ENCODE peak calls at places on chromosome 13, in six cellular contexts. V is ovary, C is neural progenitor cell, E is Peyer's patch, S is upper lobe of left lung, Z is cardiac muscle cell. G is an unnamed sample.

GRCh38 chr13:96273196-96273595 is 183.3 kb downstream of the HS6ST3 start:
- DNase-seq in V (no peak), C (no peak), E (no peak), S (no peak), Z (no peak), G (no peak)

GRCh38 chr13:47665041-47665440 is 336.0 kb downstream of the SUCLA2 start:
- DNase-seq in V (no peak), C (peak), E (no peak), S (no peak), Z (no peak), G (no peak)

GRCh38 chr13:103134271-103134670 is 68.1 kb upstream of the SLC10A2 start:
- DNase-seq in V (no peak), C (no peak), E (no peak), S (no peak), Z (no peak), G (no peak)

GRCh38 chr13:41611385-41611784 is 154.0 kb downstream of the RGCC start:
- DNase-seq in V (no peak), C (no peak), E (no peak), S (no peak), Z (no peak), G (no peak)

GRCh38 chr13:101695870-101696516 is 243.5 kb downstream of the ITGBL1 start:
- DNase-seq in V (no peak), C (no peak), E (no peak), S (no peak), Z (no peak), G (no peak)

GRCh38 chr13:30338331-30338851 is 31.0 kb upstream of the KATNAL1 start:
- DNase-seq in V (no peak), C (no peak), E (no peak), S (no peak), Z (no peak), G (no peak)

GRCh38 chr13:26412263-26412662 is 145.2 kb upstream of the WASF3 start:
- DNase-seq in V (no peak), C (no peak), E (no peak), S (no peak), Z (peak), G (no peak)

GRCh38 chr13:73245271-73245670 is 186.5 kb downstream of the KLF5 start:
- DNase-seq in V (no peak), C (no peak), E (no peak), S (no peak), Z (no peak), G (no peak)

GRCh38 chr13:27339299-27339698 is 68.7 kb downstream of the RASL11A start:
- DNase-seq in V (no peak), C (peak), E (peak), S (no peak), Z (peak), G (no peak)

GRCh38 chr13:61413572-61413971 is 2.1 kb downstream of the PCDH20 start:
- DNase-seq in V (no peak), C (peak), E (no peak), S (no peak), Z (no peak), G (no peak)

GRCh38 chr13:26605845-26606244 is 48.4 kb downstream of the WASF3 start:
- DNase-seq in V (no peak), C (peak), E (no peak), S (no peak), Z (no peak), G (no peak)

GRCh38 chr13:99991806-99992242 is 10.2 kb downstream of the ZIC2 start:
- DNase-seq in V (no peak), C (peak), E (no peak), S (no peak), Z (no peak), G (no peak)

GRCh38 chr13:23505007-23505406 is 65.2 kb upstream of the TNFRSF19 start:
- DNase-seq in V (no peak), C (no peak), E (no peak), S (no peak), Z (peak), G (no peak)

GRCh38 chr13:67238277-67238859 is 8.2 kb upstream of the PCDH9 start:
- DNase-seq in V (no peak), C (no peak), E (no peak), S (no peak), Z (peak), G (no peak)

GRCh38 chr13:50509771-50510441 is 333.6 kb downstream of the DLEU7 start:
- DNase-seq in V (no peak), C (no peak), E (no peak), S (no peak), Z (peak), G (no peak)

GRCh38 chr13:97348569-97349100 is 85.3 kb upstream of the RAP2A start:
- DNase-seq in V (no peak), C (no peak), E (no peak), S (no peak), Z (no peak), G (no peak)

GRCh38 chr13:84605927-84606326 is 723.7 kb upstream of the SLITRK1 start:
- DNase-seq in V (no peak), C (no peak), E (no peak), S (no peak), Z (no peak), G (no peak)

GRCh38 chr13:41061075-41061913 is at the start of gene WBP4:
- DNase-seq in V (peak), C (peak), E (peak), S (peak), Z (peak), G (peak)

GRCh38 chr13:27977476-27978300 is 8.6 kb upstream of the CDX2 start:
- DNase-seq in V (no peak), C (peak), E (no peak), S (no peak), Z (no peak), G (no peak)

GRCh38 chr13:34696296-34696695 is 245.8 kb upstream of the NBEA start:
- DNase-seq in V (no peak), C (no peak), E (no peak), S (no peak), Z (no peak), G (no peak)

GRCh38 chr13:42594577-42595571 is 20.9 kb downstream of the TNFSF11 start:
- DNase-seq in V (peak), C (peak), E (peak), S (peak), Z (peak), G (no peak)

GRCh38 chr13:48879854-48880253 is 95.9 kb upstream of the FNDC3A start:
- DNase-seq in V (no peak), C (no peak), E (no peak), S (no peak), Z (no peak), G (no peak)

GRCh38 chr13:98801626-98802418 is 49.4 kb upstream of the SLC15A1 start:
- DNase-seq in V (no peak), C (no peak), E (no peak), S (no peak), Z (no peak), G (no peak)

GRCh38 chr13:99228737-99229691 is 28.4 kb downstream of the UBAC2 start:
- DNase-seq in V (no peak), C (no peak), E (no peak), S (no peak), Z (no peak), G (no peak)

GRCh38 chr13:50257646-50258045 is 242.4 kb downstream of the KCNRG start:
- DNase-seq in V (no peak), C (no peak), E (no peak), S (no peak), Z (no peak), G (no peak)

GRCh38 chr13:110555601-110556223 is 5.8 kb downstream of the RAB20 start:
- DNase-seq in V (no peak), C (no peak), E (peak), S (peak), Z (no peak), G (peak)

GRCh38 chr13:102648046-102648445 is 46.8 kb downstream of the METTL21C start:
- DNase-seq in V (no peak), C (no peak), E (no peak), S (no peak), Z (no peak), G (no peak)

GRCh38 chr13:96898855-96899254 is 95.4 kb downstream of the OXGR1 start:
- DNase-seq in V (no peak), C (peak), E (no peak), S (no peak), Z (no peak), G (no peak)

GRCh38 chr13:98496239-98496668 is 80.7 kb downstream of the STK24 start:
- DNase-seq in V (no peak), C (no peak), E (no peak), S (no peak), Z (no peak), G (no peak)

GRCh38 chr13:75430618-75431209 is 51.3 kb downstream of the TBC1D4 start:
- DNase-seq in V (no peak), C (no peak), E (no peak), S (no peak), Z (no peak), G (no peak)

GRCh38 chr13:20297181-20297580 is 65.1 kb upstream of the GJB6 start:
- DNase-seq in V (no peak), C (no peak), E (no peak), S (no peak), Z (no peak), G (no peak)

GRCh38 chr13:20306039-20306438 is 73.9 kb upstream of the GJB6 start:
- DNase-seq in V (no peak), C (no peak), E (no peak), S (no peak), Z (no peak), G (no peak)

GRCh38 chr13:20305587-20305986 is 73.5 kb upstream of the GJB6 start:
- DNase-seq in V (no peak), C (no peak), E (no peak), S (no peak), Z (no peak), G (no peak)

GRCh38 chr13:20303636-20304035 is 71.5 kb upstream of the GJB6 start:
- DNase-seq in V (no peak), C (no peak), E (no peak), S (no peak), Z (no peak), G (no peak)

DNA sequence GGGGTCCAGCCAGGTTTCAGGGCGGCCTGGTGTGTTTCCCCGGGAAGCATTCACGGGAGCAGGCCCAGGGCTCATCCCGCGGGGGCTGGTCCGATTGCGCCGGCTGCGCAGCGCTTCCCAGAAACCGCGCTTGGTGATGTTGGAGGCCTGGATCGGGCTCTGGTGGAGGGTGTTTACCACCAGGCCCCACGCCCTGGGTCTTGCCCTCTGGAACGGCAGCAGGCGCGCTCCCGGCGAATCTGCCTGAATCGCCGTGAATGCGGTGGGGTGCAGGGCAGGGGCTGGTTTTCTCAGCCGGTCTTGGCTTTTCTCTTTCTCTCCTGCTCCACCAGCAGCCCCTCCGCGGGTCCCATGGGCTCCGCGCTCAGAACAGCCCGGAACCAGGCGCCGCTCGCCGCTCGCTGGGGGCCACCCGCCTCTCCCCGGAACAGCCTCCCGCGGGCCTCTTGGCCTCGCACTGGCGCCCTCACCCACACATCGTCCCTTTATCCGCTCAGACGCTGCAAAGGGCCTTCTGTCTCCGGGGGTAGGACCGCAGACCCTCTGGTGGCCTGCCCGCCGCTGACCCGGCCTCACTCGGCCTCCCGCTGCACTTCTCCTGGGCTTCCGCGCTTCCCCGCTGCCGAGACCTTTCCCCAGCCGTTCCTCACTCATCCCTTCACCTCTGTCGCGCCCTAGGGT is 69.4 kb upstream of the GJB6 start:
- DNase-seq in V (no peak), C (peak), E (no peak), S (no peak), Z (peak), G (no peak)
- H3K4me3 ChIP-seq in V (no peak), C (no peak), E (peak), S (no peak), Z (no peak), G (peak)

GRCh38 chr13:105774739-105775460 is 760.6 kb downstream of the EFNB2 start:
- DNase-seq in V (no peak), C (peak), E (no peak), S (no peak), Z (no peak), G (no peak)
- H3K27ac ChIP-seq in V (no peak), C (no peak), E (no peak), S (no peak), Z (no peak), G (no peak)

GRCh38 chr13:93233997-93234416 is 7.4 kb downstream of the GPC6 start:
- DNase-seq in V (no peak), C (peak), E (no peak), S (no peak), Z (no peak), G (no peak)

GRCh38 chr13:93230466-93230865 is 3.9 kb downstream of the GPC6 start:
- DNase-seq in V (no peak), C (no peak), E (no peak), S (no peak), Z (peak), G (no peak)

GRCh38 chr13:93235258-93236015 is 8.8 kb downstream of the GPC6 start:
- DNase-seq in V (no peak), C (no peak), E (no peak), S (no peak), Z (peak), G (no peak)

GRCh38 chr13:93231867-93232266 is 5.3 kb downstream of the GPC6 start:
- DNase-seq in V (no peak), C (no peak), E (no peak), S (no peak), Z (no peak), G (no peak)

GRCh38 chr13:93234459-93234858 is 7.9 kb downstream of the GPC6 start:
- DNase-seq in V (no peak), C (no peak), E (no peak), S (no peak), Z (no peak), G (no peak)
- H3K4me3 ChIP-seq in V (no peak), C (no peak), E (no peak), S (no peak), Z (no peak), G (no peak)

GRCh38 chr13:51742611-51743010 is 61.4 kb downstream of the DHRS12 start:
- DNase-seq in V (no peak), C (no peak), E (no peak), S (no peak), Z (no peak), G (no peak)

GRCh38 chr13:51734786-51735185 is 69.2 kb downstream of the DHRS12 start:
- DNase-seq in V (no peak), C (no peak), E (no peak), S (no peak), Z (no peak), G (no peak)

GRCh38 chr13:51739403-51740112 is 64.4 kb downstream of the DHRS12 start:
- DNase-seq in V (peak), C (no peak), E (no peak), S (no peak), Z (no peak), G (no peak)

GRCh38 chr13:51737609-51738008 is 66.4 kb downstream of the DHRS12 start:
- DNase-seq in V (no peak), C (no peak), E (no peak), S (no peak), Z (no peak), G (no peak)

DNA sequence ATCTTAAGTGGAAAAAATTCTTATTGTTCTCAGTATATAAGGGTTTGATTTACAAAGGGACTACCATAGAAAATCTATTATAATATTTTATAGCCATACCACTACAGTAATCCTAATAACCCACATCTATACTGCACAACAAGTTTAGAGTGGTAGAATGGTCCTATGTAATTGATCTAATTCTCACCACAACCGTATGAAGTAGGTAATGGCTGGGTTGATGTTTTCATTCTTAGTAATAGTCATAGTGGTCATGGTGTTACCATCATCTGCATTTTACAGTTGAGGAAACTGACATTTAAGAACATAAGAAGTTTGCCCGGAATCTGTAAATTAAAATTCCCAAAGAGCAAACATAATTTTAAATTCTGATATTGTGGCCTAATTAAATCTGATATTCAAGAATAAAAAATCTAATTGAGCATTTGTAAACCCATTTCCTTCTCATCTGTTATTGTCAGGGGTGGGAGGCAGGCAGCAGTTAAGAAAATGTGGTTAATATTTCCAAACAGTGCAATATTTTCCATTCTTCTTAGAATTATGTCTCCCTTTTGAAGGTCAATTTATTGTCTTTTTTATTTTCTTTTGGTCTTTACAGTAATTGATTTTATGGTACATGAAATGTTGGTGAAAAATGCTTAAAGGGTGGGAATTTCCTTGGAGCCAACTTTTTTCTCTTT is 65.6 kb downstream of the DHRS12 start:
- DNase-seq in V (no peak), C (no peak), E (no peak), S (no peak), Z (no peak), G (no peak)
- H3K27ac ChIP-seq in V (no peak), C (no peak), E (no peak), S (no peak), Z (no peak), G (peak)

DNA sequence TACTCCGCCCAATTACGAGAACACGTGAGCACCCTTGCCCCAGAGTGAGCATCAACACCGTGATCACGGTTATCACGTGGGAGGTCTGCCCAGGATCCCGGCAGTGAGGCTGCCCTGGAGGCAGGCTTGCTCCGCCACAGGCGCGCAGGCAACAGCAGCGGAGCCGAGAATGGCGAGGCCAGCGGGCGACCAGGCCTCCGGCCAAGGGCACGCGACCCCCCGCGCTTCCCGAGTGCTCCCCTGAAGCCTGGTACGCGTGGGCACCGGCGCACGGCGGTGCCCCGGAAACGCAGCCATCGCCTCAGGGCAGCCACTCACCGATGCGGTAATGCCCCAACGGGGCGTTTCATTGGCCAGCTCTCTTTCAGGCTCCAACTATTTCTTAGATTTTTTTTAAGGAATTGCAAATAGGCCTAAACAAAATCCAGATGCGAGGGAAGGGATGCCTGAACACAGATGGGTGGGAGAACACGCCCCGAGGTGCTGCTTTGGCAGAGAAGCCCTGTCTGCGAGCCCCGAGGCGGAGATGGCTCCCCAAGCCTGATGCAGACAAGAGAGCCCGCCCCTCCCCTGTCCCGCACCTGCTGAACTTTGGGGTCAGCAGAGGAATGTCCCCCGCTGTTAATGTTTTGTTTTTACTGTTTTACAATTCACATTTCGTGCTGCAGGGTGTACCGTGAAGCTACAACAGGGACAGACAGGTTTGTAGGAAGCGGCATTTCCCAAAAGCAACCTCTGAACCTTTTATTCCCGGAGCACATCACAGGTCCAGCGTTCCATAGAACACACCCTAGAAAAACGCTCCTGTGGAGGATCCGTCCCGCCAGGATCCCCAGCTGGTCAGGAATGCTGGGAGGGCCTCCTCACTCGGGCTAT is 132.7 kb downstream of the ZDHHC20 start:
- DNase-seq in V (peak), C (peak), E (peak), S (peak), Z (peak), G (no peak)
- H3K4me3 ChIP-seq in V (peak), C (peak), E (peak), S (peak), Z (peak), G (peak)

GRCh38 chr13:44158741-44159632 is 214.6 kb upstream of the SERP2 start:
- DNase-seq in V (no peak), C (no peak), E (no peak), S (no peak), Z (peak), G (no peak)
- H3K27ac ChIP-seq in V (no peak), C (no peak), E (no peak), S (no peak), Z (peak), G (peak)

GRCh38 chr13:108662528-108662927 is 33.1 kb downstream of the MYO16 start:
- DNase-seq in V (no peak), C (no peak), E (no peak), S (no peak), Z (no peak), G (no peak)

GRCh38 chr13:108657520-108657919 is 28.1 kb downstream of the MYO16 start:
- DNase-seq in V (no peak), C (no peak), E (no peak), S (no peak), Z (no peak), G (no peak)

GRCh38 chr13:108656742-108657141 is 27.3 kb downstream of the MYO16 start:
- DNase-seq in V (no peak), C (no peak), E (no peak), S (no peak), Z (no peak), G (no peak)
- H3K4me3 ChIP-seq in V (no peak), C (no peak), E (no peak), S (no peak), Z (no peak), G (no peak)